ENCODE peak calls at places on chromosomes 6 and 20, in nine cellular contexts. D is lung; U is body of pancreas; L is dorsolateral prefrontal cortex; F is naive thymus-derived CD4-positive, alpha-beta T cell; R is coronary artery; Q is tibial artery; S is esophagus muscularis mucosa; K is neural progenitor cell. V is an unnamed sample.

GRCh38 chr20:33053291-33054106 is at the start of gene BPIFB3:
- DNase-seq in D (no peak), U (no peak), L (no peak), F (no peak), R (no peak), Q (no peak), S (no peak), K (peak; percentile 13), V (no peak)

GRCh38 chr6:5619249-5619648 is 357.9 kb downstream of the FARS2 start:
- DNase-seq in D (no peak), U (no peak), L (no peak), F (peak; percentile 15), R (no peak), Q (no peak), S (no peak), K (no peak), V (no peak)

GRCh38 chr6:82915666-82916065 is 150.0 kb downstream of the UBE3D start:
- DNase-seq in D (no peak), U (no peak), L (no peak), F (no peak), R (no peak), Q (no peak), S (no peak), K (no peak), V (no peak)

GRCh38 chr20:38130687-38131587 is 34.1 kb downstream of the TGM2 start:
- DNase-seq in D (no peak), U (no peak), L (no peak), F (no peak), R (peak; percentile 63), Q (peak; percentile 9), S (no peak), K (no peak), V (no peak)

GRCh38 chr6:63968650-63969049 is 333.0 kb downstream of the PHF3 start:
- DNase-seq in D (no peak), U (no peak), L (no peak), F (no peak), R (no peak), Q (no peak), S (no peak), K (no peak), V (no peak)

GRCh38 chr6:118876814-118877213 is 17.1 kb upstream of the ASF1A start:
- DNase-seq in D (no peak), U (no peak), L (no peak), F (no peak), R (no peak), Q (no peak), S (no peak), K (no peak), V (no peak)

GRCh38 chr6:161038229-161039003 is 46.8 kb downstream of the MAP3K4 start:
- DNase-seq in D (no peak), U (no peak), L (peak; percentile 14), F (no peak), R (no peak), Q (no peak), S (no peak), K (no peak), V (no peak)

GRCh38 chr6:87806635-87807034 is 104.6 kb upstream of the AKIRIN2 start:
- DNase-seq in D (no peak), U (no peak), L (no peak), F (no peak), R (no peak), Q (no peak), S (no peak), K (no peak), V (no peak)

GRCh38 chr6:88855521-88856152 is 107.8 kb downstream of the RNGTT start:
- DNase-seq in D (no peak), U (no peak), L (no peak), F (no peak), R (no peak), Q (no peak), S (no peak), K (no peak), V (no peak)

GRCh38 chr6:43286995-43287716 is 10.9 kb upstream of the SLC22A7 start:
- DNase-seq in D (no peak), U (no peak), L (no peak), F (no peak), R (no peak), Q (no peak), S (no peak), K (peak; percentile 68), V (no peak)

GRCh38 chr20:52313335-52313963 is 121.9 kb upstream of the ZFP64 start:
- DNase-seq in D (no peak), U (peak; percentile 9), L (no peak), F (no peak), R (no peak), Q (no peak), S (no peak), K (peak; percentile 71), V (peak; percentile 10)

GRCh38 chr6:146895772-146896061 is 296.9 kb downstream of the ADGB start:
- DNase-seq in D (no peak), U (no peak), L (no peak), F (no peak), R (no peak), Q (no peak), S (no peak), K (no peak), V (no peak)

GRCh38 chr6:3162565-3163247 is 5.4 kb upstream of the TUBB2A start:
- DNase-seq in D (peak; percentile 61), U (peak; percentile 82), L (peak; percentile 74), F (peak; percentile 38), R (peak; percentile 85), Q (peak; percentile 72), S (no peak), K (peak; percentile 93), V (peak; percentile 68)

GRCh38 chr20:54668271-54669053 is 193.1 kb downstream of the DOK5 start:
- DNase-seq in D (no peak), U (peak; percentile 56), L (no peak), F (no peak), R (no peak), Q (no peak), S (no peak), K (peak; percentile 60), V (no peak)

GRCh38 chr20:50953821-50954220 is 4.5 kb downstream of the DPM1 start:
- DNase-seq in D (no peak), U (no peak), L (no peak), F (no peak), R (no peak), Q (no peak), S (no peak), K (no peak), V (no peak)

GRCh38 chr6:169723991-169724553 is at the start of gene PHF10:
- DNase-seq in D (no peak), U (peak; percentile 56), L (peak; percentile 41), F (peak; percentile 48), R (peak; percentile 73), Q (peak; percentile 21), S (no peak), K (peak; percentile 91), V (no peak)

GRCh38 chr6:164095056-164095455 is 680.5 kb downstream of the QKI start:
- DNase-seq in D (no peak), U (no peak), L (no peak), F (no peak), R (no peak), Q (no peak), S (no peak), K (no peak), V (no peak)

GRCh38 chr20:9534025-9534424 is 19.6 kb downstream of the LAMP5 start:
- DNase-seq in D (no peak), U (no peak), L (no peak), F (no peak), R (no peak), Q (no peak), S (peak; percentile 14), K (no peak), V (no peak)
- H3K27ac ChIP-seq in D (no peak overlapping the region), U (no peak overlapping the region), L (no peak overlapping the region), F (no peak overlapping the region), R (no peak overlapping the region), Q (no peak overlapping the region), S (no peak overlapping the region), K (no peak overlapping the region), V (no peak overlapping the region)

GRCh38 chr20:2417142-2417541 is 36.4 kb downstream of the TGM6 start:
- DNase-seq in D (no peak), U (no peak), L (no peak), F (no peak), R (no peak), Q (no peak), S (peak; percentile 81), K (no peak), V (no peak)
- H3K27ac ChIP-seq in D (no peak overlapping the region), U (no peak overlapping the region), L (no peak overlapping the region), F (no peak overlapping the region), R (no peak overlapping the region), Q (no peak overlapping the region), S (no peak overlapping the region), K (no peak overlapping the region), V (no peak overlapping the region)

DNA sequence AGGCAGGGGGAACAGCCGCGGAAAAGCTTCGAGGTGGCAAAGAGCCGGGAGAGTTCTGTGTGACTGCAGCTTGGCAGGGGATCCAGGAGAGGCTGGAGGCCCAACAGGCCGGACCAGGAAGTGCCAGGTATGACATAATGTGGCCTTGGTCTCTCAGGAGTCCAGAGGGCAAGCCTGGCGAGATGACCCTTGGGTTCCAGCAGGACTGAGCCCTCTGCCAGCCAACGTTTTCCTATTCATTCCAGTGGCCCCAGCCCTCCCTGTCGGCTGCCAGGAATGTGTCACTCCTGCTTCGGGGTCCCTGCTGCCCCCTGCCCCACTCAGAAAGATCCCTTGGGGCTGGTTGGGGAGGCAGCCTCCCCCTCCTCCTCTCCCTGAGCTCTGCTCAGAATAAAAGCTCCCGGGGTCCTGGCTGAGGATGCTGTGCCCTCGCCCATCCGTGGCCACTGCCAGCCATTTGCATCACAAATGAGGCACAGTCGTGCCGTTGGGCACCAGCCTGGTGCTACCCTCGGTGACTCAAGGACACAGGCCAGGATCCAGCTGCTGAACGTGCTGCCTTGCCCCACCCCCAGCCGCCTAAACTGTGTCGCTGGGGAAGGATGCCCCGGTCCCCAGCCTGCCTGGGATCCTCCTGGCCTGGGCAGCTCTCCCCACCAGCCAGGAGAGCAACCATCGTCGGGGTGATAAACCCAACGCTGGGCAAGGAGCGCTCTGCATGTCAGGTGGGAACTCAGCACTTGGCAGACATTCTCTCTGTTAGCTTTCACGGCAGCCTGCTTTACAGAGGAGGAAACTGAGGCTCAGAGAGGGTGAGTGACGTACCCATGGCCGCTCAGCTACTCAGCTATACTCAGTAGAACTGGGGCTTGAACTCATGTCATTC is 37.7 kb downstream of the RBM38 start:
- DNase-seq in D (no peak), U (peak; percentile 58), L (no peak), F (no peak), R (no peak), Q (no peak), S (no peak), K (no peak), V (peak; percentile 28)
- H3K27ac ChIP-seq in D (no peak overlapping the region), U (no peak overlapping the region), L (no peak overlapping the region), F (no peak overlapping the region), R (peak overlapping the region; percentile 9), Q (no peak overlapping the region), S (no peak overlapping the region), K (no peak overlapping the region), V (no peak overlapping the region)

DNA sequence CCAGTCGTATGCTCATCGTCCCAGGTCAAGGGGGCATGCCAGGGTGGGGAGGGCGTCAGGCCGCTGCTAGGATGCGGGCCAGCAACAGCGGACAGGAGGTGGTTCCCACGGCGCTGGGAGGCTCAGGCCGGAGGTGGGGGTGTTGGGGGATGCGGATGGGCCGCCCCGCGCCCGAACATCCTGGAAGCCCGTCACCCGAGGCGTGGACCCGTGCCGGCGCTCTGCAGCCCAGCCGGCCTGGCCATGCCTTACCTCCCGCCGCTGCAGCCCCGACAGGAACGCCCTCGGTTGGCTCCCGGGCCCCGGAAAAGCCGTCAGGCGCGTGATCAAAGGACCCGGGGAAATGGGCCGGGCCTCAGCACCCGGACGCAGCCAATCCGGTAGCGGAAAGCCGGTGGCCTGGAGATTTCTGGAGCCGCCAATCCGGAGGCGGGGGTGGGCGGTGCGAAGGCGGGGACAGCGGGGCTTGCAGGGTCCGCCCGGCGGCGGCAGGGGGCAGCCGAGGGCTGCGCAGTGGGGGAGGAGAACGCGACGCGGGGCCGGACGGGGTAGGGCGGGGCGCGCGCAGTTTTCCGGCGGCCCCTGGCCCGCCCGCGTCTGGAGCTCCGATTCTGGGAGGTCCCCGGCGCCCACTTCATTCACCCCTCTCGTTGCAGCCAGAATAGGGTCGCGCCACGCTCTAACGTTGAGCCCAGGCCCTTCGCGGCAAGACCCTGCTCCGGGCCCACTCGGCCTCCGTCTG is at the start of gene SMIM29:
- DNase-seq in D (peak; percentile 98), U (peak; percentile 97), L (peak; percentile 99), F (peak; percentile 98), R (peak; percentile 98), Q (peak; percentile 95), S (peak; percentile 99), K (peak; percentile 99), V (peak; percentile 95)
- H3K27ac ChIP-seq in D (peak within 1 kb of the TSS; percentile 85), U (peak within 1 kb of the TSS; percentile 80), L (peak within 1 kb of the TSS; percentile 97), F (peak within 1 kb of the TSS; percentile 95), R (peak within 1 kb of the TSS; percentile 95), Q (peak within 1 kb of the TSS; percentile 87), S (peak within 1 kb of the TSS; percentile 90), K (peak within 1 kb of the TSS; percentile 63), V (peak within 1 kb of the TSS; percentile 97)